ENCODE peak calls at places on chromosomes 6 and 20, in ten cellular contexts. M is GM12865, G is uterus, D is D721Med, N is neural crest cell, J is aorta, A is B cell, U is GM04503, P is adrenal gland, T is AG08396. C is an unnamed sample.

GRCh38 chr6:3001773-3002293 is 2.1 kb downstream of the NQO2 start:
- DNase-seq in J (no peak), M (peak), P (peak), D (no peak), U (peak), A (no peak), G (no peak), T (peak), N (no peak), C (peak)

GRCh38 chr20:37257993-37258392 is 3.6 kb downstream of the GHRH start:
- DNase-seq in M (no peak), N (no peak), D (no peak), P (no peak), T (no peak), U (no peak), A (no peak), G (no peak), J (no peak), C (peak)

GRCh38 chr6:84860954-84861353 is 96.6 kb upstream of the TBX18 start:
- DNase-seq in J (no peak), G (no peak), P (no peak), A (no peak), U (no peak), N (no peak), M (no peak), T (no peak), D (no peak), C (no peak)

GRCh38 chr20:34008477-34008876 is 14.8 kb downstream of the RALY start:
- DNase-seq in M (no peak), G (no peak), P (no peak), D (no peak), A (no peak), U (no peak), N (no peak), T (no peak), J (no peak), C (no peak)

GRCh38 chr6:56335733-56336132 is 88.4 kb upstream of the COL21A1 start:
- DNase-seq in U (peak), T (peak), G (no peak), P (no peak), J (no peak), D (no peak), A (no peak), N (no peak), M (no peak), C (no peak)

GRCh38 chr6:160679402-160679769 is 15.3 kb upstream of the LPA start:
- DNase-seq in G (no peak), M (no peak), N (peak), A (no peak), D (no peak), T (no peak), P (peak), U (no peak), J (no peak), C (peak)

GRCh38 chr6:113690255-113690956 is 166.7 kb upstream of the MARCKS start:
- DNase-seq in N (no peak), U (peak), J (no peak), A (no peak), P (no peak), G (no peak), D (no peak), T (peak), M (peak), C (peak)

GRCh38 chr6:9205645-9206044 is 770.3 kb upstream of the SLC35B3 start:
- DNase-seq in N (no peak), G (no peak), A (no peak), U (no peak), M (no peak), J (no peak), T (no peak), D (no peak), P (no peak), C (no peak)

GRCh38 chr20:40251284-40251932 is 437.6 kb downstream of the MAFB start:
- DNase-seq in U (no peak), J (no peak), P (peak), N (no peak), T (peak), A (no peak), M (peak), G (no peak), D (no peak), C (peak)

GRCh38 chr6:111253999-111254778 is 166.9 kb downstream of the SLC16A10 start:
- DNase-seq in U (no peak), T (no peak), N (no peak), D (no peak), J (no peak), G (no peak), M (no peak), A (no peak), P (no peak), C (no peak)

GRCh38 chr20:10329387-10330005 is 104.5 kb downstream of the MKKS start:
- DNase-seq in N (no peak), G (no peak), D (no peak), P (no peak), U (no peak), J (no peak), M (no peak), T (no peak), A (no peak), C (no peak)

GRCh38 chr20:62516345-62516744 is 40.5 kb upstream of the GATA5 start:
- DNase-seq in A (no peak), J (no peak), P (no peak), D (no peak), G (no peak), T (no peak), N (no peak), M (no peak), U (no peak), C (no peak)

GRCh38 chr6:65745614-65746013 is 38.6 kb upstream of the EYS start:
- DNase-seq in T (no peak), J (no peak), M (no peak), G (no peak), D (no peak), A (no peak), U (no peak), N (no peak), P (no peak), C (no peak)

GRCh38 chr6:7006536-7007191 is 101.1 kb upstream of the RREB1 start:
- DNase-seq in U (no peak), D (no peak), J (no peak), M (no peak), P (no peak), G (no peak), A (no peak), N (no peak), T (no peak), C (no peak)

GRCh38 chr20:44210422-44211176 is at the start of gene OSER1:
- DNase-seq in G (peak), T (peak), U (peak), N (peak), D (peak), P (peak), J (peak), M (peak), A (peak), C (peak)

GRCh38 chr6:18601515-18602035 is 214.4 kb downstream of the RNF144B start:
- DNase-seq in J (no peak), U (no peak), G (no peak), D (no peak), A (no peak), P (no peak), M (no peak), N (no peak), T (no peak), C (no peak)

GRCh38 chr20:49851991-49852390 is 39.4 kb downstream of the SLC9A8 start:
- DNase-seq in A (no peak), U (no peak), N (no peak), P (no peak), D (no peak), J (peak), G (no peak), M (no peak), T (no peak), C (no peak)

GRCh38 chr6:170301184-170301583 is 5.4 kb upstream of the FAM120B start:
- DNase-seq in P (no peak), U (no peak), A (no peak), M (no peak), D (no peak), T (no peak), G (no peak), J (no peak), N (no peak), C (no peak)

GRCh38 chr6:151310852-151311767 is 71.3 kb downstream of the AKAP12 start:
- DNase-seq in N (no peak), D (peak), U (no peak), T (no peak), J (no peak), P (no peak), A (no peak), G (no peak), M (no peak), C (no peak)